ENCODE peak calls at places on chromosome X, in five cellular contexts. W is A549, K is K562, B is HepG2, I is GM12878. E is an unnamed sample.

GRCh38 chrX:23127586-23127985 is 127.8 kb downstream of the DDX53 start:
- DNase-seq in W (no peak), I (no peak), K (no peak), B (no peak), E (no peak)

GRCh38 chrX:41963348-41963747 is 40.0 kb upstream of the CASK start:
- DNase-seq in I (no peak), B (no peak), W (no peak), K (no peak), E (no peak)

GRCh38 chrX:133434197-133434820 is 19.0 kb upstream of the GPC4 start:
- DNase-seq in K (peak), B (no peak), W (no peak), I (no peak), E (peak)

GRCh38 chrX:118730500-118731247 is 3.3 kb downstream of the IL13RA1 start:
- DNase-seq in K (no peak), B (no peak), W (no peak), I (no peak), E (no peak)

GRCh38 chrX:149948001-149948400 is 9.7 kb upstream of the EOLA2 start:
- DNase-seq in W (no peak), B (no peak), I (no peak), K (no peak), E (peak)

GRCh38 chrX:153640736-153641574 is 6.0 kb upstream of the DUSP9 start:
- DNase-seq in B (no peak), W (no peak), I (no peak), K (peak), E (peak)

GRCh38 chrX:17617794-17618193 is 119.5 kb upstream of the SCML1 start:
- DNase-seq in I (no peak), K (no peak), W (no peak), B (no peak), E (no peak)

GRCh38 chrX:150729956-150730355 is 36.8 kb downstream of the MTMR1 start:
- DNase-seq in B (no peak), K (no peak), I (no peak), W (no peak), E (no peak)

GRCh38 chrX:7086384-7086783 is 61.1 kb upstream of the STS start:
- DNase-seq in B (no peak), K (no peak), W (no peak), I (no peak), E (no peak)

GRCh38 chrX:3806630-3807029 is 93.2 kb upstream of the PRKX start:
- DNase-seq in B (no peak), W (no peak), I (no peak), K (no peak), E (no peak)

GRCh38 chrX:56219702-56220101 is 12.5 kb upstream of the KLF8 start:
- DNase-seq in W (no peak), B (peak), K (no peak), I (no peak), E (peak)

GRCh38 chrX:86103061-86103460 is 45.2 kb upstream of the DACH2 start:
- DNase-seq in W (no peak), B (no peak), I (no peak), K (no peak), E (no peak)

GRCh38 chrX:154712781-154713391 is 38.0 kb downstream of the GAB3 start:
- DNase-seq in W (no peak), K (no peak), I (peak), B (no peak), E (no peak)

GRCh38 chrX:143580266-143580665 is 55.6 kb downstream of the SLITRK4 start:
- DNase-seq in W (no peak), I (no peak), B (no peak), K (no peak), E (no peak)

GRCh38 chrX:134764202-134764785 is 106.0 kb upstream of the PLAC1 start:
- DNase-seq in I (no peak), K (peak), W (peak), B (peak), E (peak)

GRCh38 chrX:81304545-81304944 is 102.6 kb downstream of the SH3BGRL start:
- DNase-seq in B (no peak), I (no peak), K (no peak), W (no peak), E (no peak)

GRCh38 chrX:108177321-108177990 is 85.9 kb downstream of the ATG4A start:
- DNase-seq in B (no peak), I (no peak), W (no peak), K (no peak), E (peak)

GRCh38 chrX:108167211-108167872 is 75.8 kb downstream of the ATG4A start:
- DNase-seq in I (no peak), K (no peak), B (no peak), W (peak), E (no peak)

GRCh38 chrX:18351774-18352173 is 2.7 kb downstream of the SCML2 start:
- DNase-seq in K (no peak), W (no peak), I (no peak), B (no peak), E (no peak)

GRCh38 chrX:16319929-16320328 is 152.6 kb downstream of the MAGEB17 start:
- DNase-seq in B (no peak), K (no peak), I (no peak), W (no peak), E (no peak)

GRCh38 chrX:149527705-149528104 is 13.1 kb upstream of the EOLA1 start:
- DNase-seq in B (peak), I (no peak), W (peak), K (peak), E (peak)

GRCh38 chrX:115649461-115650063 is 88.6 kb downstream of the PLS3 start:
- DNase-seq in K (no peak), W (no peak), B (no peak), I (no peak), E (peak)

GRCh38 chrX:54482839-54483593 is 13.0 kb downstream of the FGD1 start:
- DNase-seq in K (no peak), W (no peak), I (no peak), B (no peak), E (peak)

GRCh38 chrX:29662101-29662500 is 553.3 kb upstream of the MAGEB2 start:
- DNase-seq in B (no peak), W (peak), K (no peak), I (no peak), E (no peak)

GRCh38 chrX:115561605-115562491 is 874 bp downstream of the PLS3 start:
- DNase-seq in B (peak), I (no peak), W (peak), K (no peak), E (peak)

GRCh38 chrX:37755073-37755472 is 24.8 kb upstream of the CYBB start:
- DNase-seq in I (peak), W (no peak), K (no peak), B (no peak), E (no peak)

GRCh38 chrX:69222103-69223090 is 57.1 kb upstream of the PJA1 start:
- DNase-seq in I (no peak), K (peak), B (peak), W (peak), E (peak)

GRCh38 chrX:140057001-140057411 is 91.7 kb upstream of the CXorf66 start:
- DNase-seq in W (peak), K (peak), I (peak), B (peak), E (peak)

GRCh38 chrX:94435799-94436198 is 761.8 kb downstream of the FAM133A start:
- DNase-seq in W (no peak), I (no peak), B (no peak), K (no peak), E (no peak)

GRCh38 chrX:1427756-1428155 is 25.0 kb downstream of the ASMTL start:
- DNase-seq in K (no peak), B (no peak), W (no peak), I (no peak), E (no peak)

GRCh38 chrX:1424452-1424851 is 28.3 kb downstream of the ASMTL start:
- DNase-seq in B (no peak), K (no peak), I (no peak), W (no peak), E (no peak)

GRCh38 chrX:1422135-1422465 is 30.2 kb upstream of the SLC25A6 start:
- DNase-seq in B (no peak), W (no peak), K (no peak), I (no peak), E (no peak)

GRCh38 chrX:1423215-1423614 is 29.5 kb downstream of the ASMTL start:
- DNase-seq in K (no peak), W (no peak), B (no peak), I (no peak), E (no peak)

DNA sequence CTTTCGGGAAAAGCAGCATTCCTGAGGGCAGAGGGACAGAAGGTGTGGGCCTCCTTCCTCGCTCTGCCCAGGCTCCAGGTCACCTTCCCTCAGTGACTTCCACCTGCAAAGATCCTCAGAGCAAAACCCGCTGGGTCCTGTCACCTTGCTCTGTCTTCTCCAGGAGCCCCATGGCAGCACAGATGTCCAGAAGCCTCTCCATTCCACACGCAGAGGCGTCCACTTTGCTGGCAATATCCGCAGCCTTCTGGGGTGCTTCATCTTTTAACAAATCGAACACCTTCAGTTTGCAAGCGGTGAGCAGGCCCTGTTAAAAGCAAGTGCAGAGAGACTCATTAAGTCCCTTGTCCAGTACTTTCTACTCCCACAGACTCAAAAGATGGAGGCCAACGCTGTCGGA is 27.3 kb downstream of the ASMTL start:
- DNase-seq in B (no peak), W (no peak), I (no peak), K (no peak), E (no peak)
- TF ChIP-seq CTCF in B (no peak), W (no peak), I (no peak), K (no peak), E (no peak)

GRCh38 chrX:119990409-119990994 is 47.0 kb upstream of the NKAP start:
- DNase-seq in B (no peak), K (no peak), W (no peak), I (no peak), E (no peak)
- H3K4me3 ChIP-seq in B (no peak), K (no peak), W (peak), I (peak), E (peak)

GRCh38 chrX:48516987-48517386 is 4.6 kb upstream of the EBP start:
- DNase-seq in B (no peak), W (no peak), K (no peak), I (no peak), E (no peak)
- TF ChIP-seq JUNB in B (no peak), W (no peak), K (no peak), I (no peak), E (no peak)

DNA sequence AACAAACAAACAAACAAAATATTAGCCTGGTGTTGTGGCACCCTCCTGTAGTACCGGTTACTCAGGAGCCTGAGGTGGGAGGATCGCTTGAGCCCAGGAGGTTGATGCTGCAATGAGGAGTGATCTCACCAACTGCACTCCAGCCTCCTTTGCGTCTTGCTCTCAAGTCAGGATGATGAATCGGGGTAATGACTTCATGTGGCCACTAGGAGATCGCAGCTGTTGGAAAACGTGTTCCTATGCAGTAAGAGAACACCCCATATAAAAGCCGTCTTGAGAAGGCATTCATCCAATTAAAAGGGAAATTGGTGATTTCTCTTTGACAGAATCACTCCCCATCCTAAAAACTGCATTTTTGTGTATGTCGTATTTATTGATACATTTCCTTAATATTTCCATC is 6.9 kb downstream of the CCNB3 start:
- DNase-seq in B (no peak), K (no peak), W (no peak), I (no peak), E (peak)
- TF ChIP-seq CTCF in B (peak), K (peak), W (peak), I (no peak), E (peak)